ENCODE peak calls at places on chromosomes 12 and 14, in six cellular contexts. X is H1, J is K562, M is GM12891, H is GM12878, O is HepG2. U is an unnamed sample.

GRCh38 chr12:26195641-26196423 is 459 bp downstream of the SSPN start:
- DNase-seq in O (no peak), X (peak; percentile 64), J (no peak), M (peak; percentile 14), H (no peak), U (peak; percentile 13)

GRCh38 chr14:24237463-24237955 is 4.8 kb downstream of the GMPR2 start:
- DNase-seq in O (no peak), X (no peak), J (no peak), H (no peak), M (no peak), U (no peak)

GRCh38 chr12:109999983-110000505 is 814 bp downstream of the ANKRD13A start:
- DNase-seq in X (no peak), H (no peak), O (no peak), J (no peak), M (no peak), U (no peak)

GRCh38 chr12:11758087-11758837 is 108.8 kb downstream of the ETV6 start:
- DNase-seq in O (no peak), H (no peak), X (no peak), J (no peak), M (no peak), U (no peak)

GRCh38 chr14:105944632-105945610 is 418.5 kb downstream of the TMEM121 start:
- DNase-seq in X (peak; percentile 44), O (peak; percentile 67), H (no peak), M (no peak), J (peak; percentile 62), U (peak; percentile 31)

GRCh38 chr12:115661103-115661502 is 616.4 kb downstream of the MED13L start:
- DNase-seq in X (no peak), O (no peak), H (no peak), M (no peak), J (no peak), U (no peak)

GRCh38 chr14:81991998-81992397 is 458.3 kb upstream of the SEL1L start:
- DNase-seq in O (no peak), M (no peak), X (no peak), J (no peak), H (no peak), U (no peak)

GRCh38 chr14:59296508-59296907 is 108.0 kb downstream of the DAAM1 start:
- DNase-seq in H (no peak), O (peak; percentile 62), J (no peak), M (no peak), X (no peak), U (no peak)

DNA sequence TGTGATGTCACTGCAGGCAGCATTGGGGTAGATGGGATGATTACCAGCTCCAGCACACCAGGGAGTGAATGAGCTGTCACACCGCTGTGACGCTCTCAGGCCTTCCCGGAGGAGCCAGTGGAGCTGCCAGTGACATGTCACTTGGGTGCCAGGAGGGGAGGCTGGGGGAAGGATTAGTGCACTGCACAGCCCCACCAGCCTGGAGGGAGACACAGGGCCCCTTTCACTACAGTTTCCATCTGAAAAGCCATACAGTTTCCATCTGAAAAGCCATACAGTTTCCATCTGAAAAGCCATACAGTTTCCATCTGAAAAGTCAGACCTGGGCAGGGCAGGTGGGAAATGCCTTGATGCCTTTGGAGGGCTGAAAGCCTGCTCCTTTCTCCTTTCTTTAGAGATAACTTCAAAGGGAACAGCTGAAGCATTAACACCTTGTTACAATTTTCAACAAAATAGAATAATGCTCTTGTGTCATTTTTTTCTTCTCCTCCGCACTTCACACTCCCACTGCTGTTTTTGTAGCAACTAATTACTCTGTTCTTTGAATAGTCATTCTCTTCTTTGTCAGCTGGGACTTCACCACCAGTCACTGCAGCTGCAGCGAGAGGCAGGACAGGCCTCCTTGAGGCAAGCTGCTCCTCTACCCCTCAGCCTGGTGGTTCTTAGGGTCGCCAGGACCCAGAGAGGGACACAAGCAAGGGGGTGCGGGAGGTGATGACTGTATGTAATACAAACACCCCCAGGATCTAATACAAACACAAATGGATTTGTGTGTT is 256.9 kb upstream of the RGS6 start:
- DNase-seq in J (no peak), H (no peak), O (no peak), M (no peak), X (peak; percentile 65), U (no peak)
- TF ChIP-seq TAF1 in J (no peak), H (no peak), O (no peak), M (no peak), X (no peak), U (no peak)

GRCh38 chr12:100142851-100143559 is at the start of gene BLTP3B:
- DNase-seq in M (peak; percentile 72), X (peak; percentile 92), O (peak; percentile 62), H (peak; percentile 27), J (peak; percentile 90), U (peak; percentile 54)
- TF ChIP-seq POLR2AphosphoS5 in M (peak; percentile 55), X (peak; percentile 69), O (peak; percentile 40), H (peak; percentile 48), J (peak; percentile 22), U (peak; percentile 65)

GRCh38 chr12:3922033-3922432 is 48.8 kb upstream of the PARP11 start:
- DNase-seq in O (no peak), X (no peak), H (no peak), J (no peak), M (no peak), U (no peak)

GRCh38 chr12:3920378-3921141 is 47.4 kb upstream of the PARP11 start:
- DNase-seq in J (no peak), X (no peak), O (peak; percentile 66), H (no peak), M (no peak), U (no peak)

GRCh38 chr12:3924761-3925160 is 51.6 kb upstream of the PARP11 start:
- DNase-seq in X (no peak), M (no peak), H (no peak), J (no peak), O (no peak), U (no peak)

GRCh38 chr12:3921142-3921520 is 47.9 kb upstream of the PARP11 start:
- DNase-seq in M (no peak), X (no peak), J (no peak), H (no peak), O (no peak), U (no peak)

GRCh38 chr12:3921526-3921925 is 48.3 kb upstream of the PARP11 start:
- DNase-seq in M (no peak), X (no peak), H (no peak), O (no peak), J (no peak), U (no peak)
- TF ChIP-seq POLR2A in M (no peak), X (no peak), H (no peak), O (no peak), J (no peak), U (no peak)

GRCh38 chr14:97353102-97353501 is 555.9 kb downstream of the VRK1 start:
- DNase-seq in O (no peak), M (no peak), J (no peak), H (no peak), X (no peak), U (no peak)
- TF ChIP-seq TAF1 in O (no peak), M (no peak), J (no peak), H (no peak), X (no peak), U (no peak)

DNA sequence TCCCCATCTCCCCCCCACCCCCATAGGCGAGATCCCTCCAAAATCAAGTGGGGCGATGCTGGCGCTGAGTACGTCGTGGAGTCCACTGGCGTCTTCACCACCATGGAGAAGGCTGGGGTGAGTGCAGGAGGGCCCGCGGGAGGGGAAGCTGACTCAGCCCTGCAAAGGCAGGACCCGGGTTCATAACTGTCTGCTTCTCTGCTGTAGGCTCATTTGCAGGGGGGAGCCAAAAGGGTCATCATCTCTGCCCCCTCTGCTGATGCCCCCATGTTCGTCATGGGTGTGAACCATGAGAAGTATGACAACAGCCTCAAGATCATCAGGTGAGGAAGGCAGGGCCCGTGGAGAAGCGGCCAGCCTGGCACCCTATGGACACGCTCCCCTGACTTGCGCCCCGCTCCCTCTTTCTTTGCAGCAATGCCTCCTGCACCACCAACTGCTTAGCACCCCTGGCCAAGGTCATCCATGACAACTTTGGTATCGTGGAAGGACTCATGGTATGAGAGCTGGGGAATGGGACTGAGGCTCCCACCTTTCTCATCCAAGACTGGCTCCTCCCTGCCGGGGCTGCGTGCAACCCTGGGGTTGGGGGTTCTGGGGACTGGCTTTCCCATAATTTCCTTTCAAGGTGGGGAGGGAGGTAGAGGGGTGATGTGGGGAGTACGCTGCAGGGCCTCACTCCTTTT is 2.7 kb downstream of the GAPDH start:
- DNase-seq in X (no peak), M (no peak), O (peak; percentile 3), H (no peak), J (no peak), U (no peak)
- TF ChIP-seq POLR2AphosphoS5 in X (peak; percentile 14), M (no peak), O (no peak), H (no peak), J (peak; percentile 35), U (peak; percentile 10)

GRCh38 chr12:64608901-64609542 is 1.3 kb upstream of the RASSF3 start:
- DNase-seq in O (peak; percentile 58), X (peak; percentile 63), J (peak; percentile 70), H (peak; percentile 58), M (peak; percentile 45), U (peak; percentile 41)
- TF ChIP-seq POLR2A in O (no peak), X (no peak), J (peak; percentile 73), H (peak; percentile 63), M (peak; percentile 67), U (peak; percentile 65)

GRCh38 chr12:128353271-128353670 is 86.3 kb downstream of the TMEM132C start:
- DNase-seq in J (no peak), M (no peak), O (no peak), X (no peak), H (no peak), U (no peak)

GRCh38 chr12:128356547-128356946 is 89.6 kb downstream of the TMEM132C start:
- DNase-seq in J (no peak), M (no peak), O (no peak), H (no peak), X (no peak), U (no peak)
- TF ChIP-seq TAF1 in J (no peak), M (no peak), O (no peak), H (no peak), X (no peak), U (no peak)

DNA sequence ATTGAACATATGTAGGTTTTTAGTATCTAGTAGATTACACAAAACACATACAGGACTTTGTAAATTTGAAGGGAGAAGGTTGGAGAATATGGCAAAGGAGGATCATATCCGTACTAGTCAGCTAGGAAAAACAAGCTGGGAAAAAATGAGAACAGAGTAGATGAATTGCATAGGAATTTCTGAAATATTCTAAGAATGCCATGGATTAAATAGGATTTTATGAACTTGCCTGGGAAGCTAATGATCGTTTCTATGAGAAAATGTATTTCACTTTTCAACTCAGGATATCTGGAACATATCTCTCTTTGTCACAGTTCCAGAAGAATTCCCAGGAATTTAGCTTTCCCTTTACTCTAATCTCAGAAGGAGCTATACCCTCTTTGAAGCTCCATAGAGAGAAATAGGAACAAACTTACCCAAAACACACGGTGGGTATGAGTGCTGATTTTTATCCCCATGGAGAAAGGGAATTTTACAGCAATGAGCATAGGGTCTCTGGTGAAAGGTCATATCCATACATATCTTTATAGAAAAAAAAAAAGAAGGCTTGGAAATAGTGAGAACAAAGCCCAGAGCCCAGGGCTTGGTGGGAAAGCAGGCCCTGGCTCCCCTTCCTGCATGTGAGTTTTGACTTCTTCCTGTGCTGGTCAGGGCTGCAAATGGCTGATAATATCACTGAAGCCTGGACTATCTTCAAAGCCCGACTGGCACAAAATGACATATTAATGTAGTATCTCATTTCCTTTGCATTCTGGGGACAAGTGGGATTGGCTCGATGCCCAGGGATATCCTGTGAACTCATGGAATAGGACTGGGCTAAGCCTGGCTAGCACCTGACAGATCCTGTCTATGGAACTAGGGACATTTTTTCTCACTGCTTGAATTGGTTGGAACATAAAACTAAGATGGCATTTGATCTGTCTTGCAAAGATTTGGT is 136.3 kb downstream of the AEBP2 start:
- DNase-seq in O (peak; percentile 1), X (no peak), H (no peak), J (no peak), M (no peak), U (no peak)
- TF ChIP-seq POLR2AphosphoS5 in O (no peak), X (no peak), H (no peak), J (no peak), M (no peak), U (no peak)

GRCh38 chr12:89540586-89540985 is 14.7 kb upstream of the POC1B start:
- DNase-seq in O (no peak), J (peak; percentile 80), X (no peak), H (no peak), M (no peak), U (no peak)
- TF ChIP-seq POLR2A in O (no peak), J (no peak), X (no peak), H (no peak), M (no peak), U (no peak)

U was measured in GM12892.